ENCODE peak calls at places on chromosomes 11 and 22, in eight cellular contexts. One of them, this sample, is unnamed.

GRCh38 chr11:93984205-93984586 is 37.0 kb upstream of the HEPHL1 start:
- DNase-seq in H1: no peak
- DNase-seq in H9: no peak
- DNase-seq in mesenchymal stem cell: no peak
- DNase-seq in fibroblast of lung: peak
- DNase-seq in IMR-90: peak
- DNase-seq in SK-N-SH: no peak
- DNase-seq in neural progenitor cell: no peak
- DNase-seq in this sample: no peak

GRCh38 chr11:128187829-128188228 is 399.5 kb downstream of the ETS1 start:
- DNase-seq in H1: no peak
- DNase-seq in H9: no peak
- DNase-seq in mesenchymal stem cell: no peak
- DNase-seq in fibroblast of lung: no peak
- DNase-seq in IMR-90: peak
- DNase-seq in SK-N-SH: peak
- DNase-seq in neural progenitor cell: no peak
- DNase-seq in this sample: no peak

GRCh38 chr22:45477366-45478107 is 25.1 kb upstream of the FBLN1 start:
- DNase-seq in H1: no peak
- DNase-seq in H9: no peak
- DNase-seq in mesenchymal stem cell: no peak
- DNase-seq in fibroblast of lung: peak
- DNase-seq in IMR-90: no peak
- DNase-seq in SK-N-SH: no peak
- DNase-seq in neural progenitor cell: no peak
- DNase-seq in this sample: no peak

GRCh38 chr11:1770528-1770927 is 6.8 kb upstream of the CTSD start:
- DNase-seq in H1: no peak
- DNase-seq in H9: no peak
- DNase-seq in mesenchymal stem cell: peak
- DNase-seq in fibroblast of lung: no peak
- DNase-seq in IMR-90: no peak
- DNase-seq in SK-N-SH: no peak
- DNase-seq in neural progenitor cell: no peak
- DNase-seq in this sample: no peak

GRCh38 chr11:12174145-12175143 is 64.1 kb downstream of the MICAL2 start:
- DNase-seq in H1: no peak
- DNase-seq in H9: no peak
- DNase-seq in mesenchymal stem cell: peak
- DNase-seq in fibroblast of lung: peak
- DNase-seq in IMR-90: peak
- DNase-seq in SK-N-SH: no peak
- DNase-seq in neural progenitor cell: no peak
- DNase-seq in this sample: no peak

GRCh38 chr11:64585150-64585549 is 5.9 kb upstream of the SLC22A12 start:
- DNase-seq in H1: no peak
- DNase-seq in H9: no peak
- DNase-seq in mesenchymal stem cell: no peak
- DNase-seq in fibroblast of lung: no peak
- DNase-seq in IMR-90: no peak
- DNase-seq in SK-N-SH: no peak
- DNase-seq in neural progenitor cell: no peak
- DNase-seq in this sample: no peak

GRCh38 chr11:45997599-45997998 is 75.1 kb downstream of the LARGE2 start:
- DNase-seq in H1: no peak
- DNase-seq in H9: no peak
- DNase-seq in mesenchymal stem cell: no peak
- DNase-seq in fibroblast of lung: no peak
- DNase-seq in IMR-90: no peak
- DNase-seq in SK-N-SH: no peak
- DNase-seq in neural progenitor cell: no peak
- DNase-seq in this sample: no peak

GRCh38 chr11:1812274-1812673 is 22.5 kb upstream of the SYT8 start:
- DNase-seq in H1: no peak
- DNase-seq in H9: no peak
- DNase-seq in mesenchymal stem cell: no peak
- DNase-seq in fibroblast of lung: no peak
- DNase-seq in IMR-90: no peak
- DNase-seq in SK-N-SH: no peak
- DNase-seq in neural progenitor cell: no peak
- DNase-seq in this sample: no peak

GRCh38 chr11:66880484-66881211 is 23.8 kb downstream of the LRFN4 start:
- DNase-seq in H1: no peak
- DNase-seq in H9: peak
- DNase-seq in mesenchymal stem cell: no peak
- DNase-seq in fibroblast of lung: peak
- DNase-seq in IMR-90: peak
- DNase-seq in SK-N-SH: peak
- DNase-seq in neural progenitor cell: no peak
- DNase-seq in this sample: no peak

GRCh38 chr11:68941324-68942089 is 37.8 kb downstream of the IGHMBP2 start:
- DNase-seq in H1: no peak
- DNase-seq in H9: no peak
- DNase-seq in mesenchymal stem cell: no peak
- DNase-seq in fibroblast of lung: no peak
- DNase-seq in IMR-90: no peak
- DNase-seq in SK-N-SH: no peak
- DNase-seq in neural progenitor cell: no peak
- DNase-seq in this sample: no peak

GRCh38 chr22:40449676-40450035 is 79.3 kb downstream of the SGSM3 start:
- DNase-seq in H1: no peak
- DNase-seq in H9: no peak
- DNase-seq in mesenchymal stem cell: peak
- DNase-seq in fibroblast of lung: peak
- DNase-seq in IMR-90: peak
- DNase-seq in SK-N-SH: no peak
- DNase-seq in neural progenitor cell: no peak
- DNase-seq in this sample: no peak

GRCh38 chr11:95991101-95991500 is 67.2 kb upstream of the MTMR2 start:
- DNase-seq in H1: no peak
- DNase-seq in H9: no peak
- DNase-seq in mesenchymal stem cell: no peak
- DNase-seq in fibroblast of lung: peak
- DNase-seq in IMR-90: no peak
- DNase-seq in SK-N-SH: no peak
- DNase-seq in neural progenitor cell: no peak
- DNase-seq in this sample: no peak

GRCh38 chr22:33329398-33329797 is 271.2 kb upstream of the SYN3 start:
- DNase-seq in H1: no peak
- DNase-seq in H9: no peak
- DNase-seq in mesenchymal stem cell: no peak
- DNase-seq in fibroblast of lung: no peak
- DNase-seq in IMR-90: no peak
- DNase-seq in SK-N-SH: no peak
- DNase-seq in neural progenitor cell: no peak
- DNase-seq in this sample: peak

GRCh38 chr11:120013325-120014250 is 124.3 kb downstream of the TRIM29 start:
- DNase-seq in H1: peak
- DNase-seq in H9: peak
- DNase-seq in mesenchymal stem cell: peak
- DNase-seq in fibroblast of lung: peak
- DNase-seq in IMR-90: peak
- DNase-seq in SK-N-SH: peak
- DNase-seq in neural progenitor cell: peak
- DNase-seq in this sample: peak

GRCh38 chr22:20013382-20013871 is 3.2 kb downstream of the ARVCF start:
- DNase-seq in H1: peak
- DNase-seq in H9: peak
- DNase-seq in mesenchymal stem cell: peak
- DNase-seq in fibroblast of lung: peak
- DNase-seq in IMR-90: peak
- DNase-seq in SK-N-SH: peak
- DNase-seq in neural progenitor cell: peak
- DNase-seq in this sample: peak

GRCh38 chr11:45056529-45056928 is 89.9 kb upstream of the PRDM11 start:
- DNase-seq in H1: peak
- DNase-seq in H9: no peak
- DNase-seq in mesenchymal stem cell: no peak
- DNase-seq in fibroblast of lung: no peak
- DNase-seq in IMR-90: no peak
- DNase-seq in SK-N-SH: no peak
- DNase-seq in neural progenitor cell: peak
- DNase-seq in this sample: no peak

GRCh38 chr11:79287952-79288351 is 152.9 kb downstream of the TENM4 start:
- DNase-seq in H1: no peak
- DNase-seq in H9: no peak
- DNase-seq in mesenchymal stem cell: no peak
- DNase-seq in fibroblast of lung: no peak
- DNase-seq in IMR-90: no peak
- DNase-seq in SK-N-SH: no peak
- DNase-seq in neural progenitor cell: no peak
- DNase-seq in this sample: no peak

GRCh38 chr22:39664485-39665200 is 94.1 kb downstream of the CACNA1I start:
- DNase-seq in H1: peak
- DNase-seq in H9: peak
- DNase-seq in mesenchymal stem cell: no peak
- DNase-seq in fibroblast of lung: no peak
- DNase-seq in IMR-90: no peak
- DNase-seq in SK-N-SH: peak
- DNase-seq in neural progenitor cell: peak
- DNase-seq in this sample: peak

GRCh38 chr11:92257536-92257935 is 32.9 kb downstream of the FAT3 start:
- DNase-seq in H1: no peak
- DNase-seq in H9: no peak
- DNase-seq in mesenchymal stem cell: no peak
- DNase-seq in fibroblast of lung: peak
- DNase-seq in IMR-90: no peak
- DNase-seq in SK-N-SH: no peak
- DNase-seq in neural progenitor cell: no peak
- DNase-seq in this sample: no peak

GRCh38 chr11:92253945-92254344 is 29.3 kb downstream of the FAT3 start:
- DNase-seq in H1: no peak
- DNase-seq in H9: no peak
- DNase-seq in mesenchymal stem cell: no peak
- DNase-seq in fibroblast of lung: peak
- DNase-seq in IMR-90: no peak
- DNase-seq in SK-N-SH: no peak
- DNase-seq in neural progenitor cell: no peak
- DNase-seq in this sample: no peak

GRCh38 chr11:92259861-92260260 is 35.2 kb downstream of the FAT3 start:
- DNase-seq in H1: no peak
- DNase-seq in H9: no peak
- DNase-seq in mesenchymal stem cell: no peak
- DNase-seq in fibroblast of lung: no peak
- DNase-seq in IMR-90: no peak
- DNase-seq in SK-N-SH: no peak
- DNase-seq in neural progenitor cell: peak
- DNase-seq in this sample: no peak
- H2AFZ ChIP-seq in H1: no peak
- H2AFZ ChIP-seq in H9: no peak
- H2AFZ ChIP-seq in mesenchymal stem cell: no peak
- H2AFZ ChIP-seq in fibroblast of lung: no peak
- H2AFZ ChIP-seq in IMR-90: no peak
- H2AFZ ChIP-seq in SK-N-SH: no peak
- H2AFZ ChIP-seq in neural progenitor cell: no peak
- H2AFZ ChIP-seq in this sample: no peak

DNA sequence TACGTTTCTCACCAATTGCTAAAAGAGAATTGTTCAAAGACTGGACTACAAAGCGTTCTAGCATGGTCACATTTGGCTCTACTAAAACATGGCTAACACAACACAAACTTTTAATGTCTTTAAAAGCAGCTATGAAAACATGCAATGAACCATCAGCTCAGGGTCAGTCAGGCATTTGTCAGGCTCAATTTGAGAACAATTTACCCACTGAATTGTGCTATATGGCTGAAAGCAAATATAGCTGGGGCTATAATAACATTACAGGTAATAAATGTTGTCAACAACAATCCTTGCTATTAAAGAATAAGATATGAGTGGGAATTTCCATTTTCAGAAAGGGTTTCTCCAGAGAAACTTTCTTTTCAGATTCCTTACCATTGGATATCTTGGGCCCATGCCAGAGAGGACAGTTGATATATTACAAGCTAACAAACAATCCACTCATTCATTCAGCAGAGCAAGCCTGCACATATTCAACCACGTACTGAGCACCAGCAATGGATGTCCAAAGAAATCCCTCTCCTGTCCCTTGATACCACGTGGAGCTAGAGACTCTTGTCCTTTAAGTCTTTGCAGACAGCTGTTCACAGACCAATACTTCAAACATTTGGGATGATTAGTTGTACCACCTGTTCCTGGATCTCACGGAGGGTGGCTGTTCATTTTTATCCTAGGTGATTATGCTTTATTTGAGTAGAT is 82.5 kb upstream of the DDI1 start:
- DNase-seq in H1: no peak
- DNase-seq in H9: no peak
- DNase-seq in mesenchymal stem cell: no peak
- DNase-seq in fibroblast of lung: no peak
- DNase-seq in IMR-90: no peak
- DNase-seq in SK-N-SH: no peak
- DNase-seq in neural progenitor cell: no peak
- DNase-seq in this sample: no peak
- H2AFZ ChIP-seq in H1: no peak
- H2AFZ ChIP-seq in H9: no peak
- H2AFZ ChIP-seq in mesenchymal stem cell: no peak
- H2AFZ ChIP-seq in fibroblast of lung: no peak
- H2AFZ ChIP-seq in IMR-90: no peak
- H2AFZ ChIP-seq in SK-N-SH: no peak
- H2AFZ ChIP-seq in neural progenitor cell: no peak
- H2AFZ ChIP-seq in this sample: no peak

GRCh38 chr11:123363556-123363955 is 66.5 kb upstream of the GRAMD1B start:
- DNase-seq in H1: no peak
- DNase-seq in H9: no peak
- DNase-seq in mesenchymal stem cell: no peak
- DNase-seq in fibroblast of lung: no peak
- DNase-seq in IMR-90: no peak
- DNase-seq in SK-N-SH: no peak
- DNase-seq in neural progenitor cell: no peak
- DNase-seq in this sample: no peak
- H2AFZ ChIP-seq in H1: no peak
- H2AFZ ChIP-seq in H9: no peak
- H2AFZ ChIP-seq in mesenchymal stem cell: no peak
- H2AFZ ChIP-seq in fibroblast of lung: no peak
- H2AFZ ChIP-seq in IMR-90: no peak
- H2AFZ ChIP-seq in SK-N-SH: no peak
- H2AFZ ChIP-seq in neural progenitor cell: no peak
- H2AFZ ChIP-seq in this sample: no peak

DNA sequence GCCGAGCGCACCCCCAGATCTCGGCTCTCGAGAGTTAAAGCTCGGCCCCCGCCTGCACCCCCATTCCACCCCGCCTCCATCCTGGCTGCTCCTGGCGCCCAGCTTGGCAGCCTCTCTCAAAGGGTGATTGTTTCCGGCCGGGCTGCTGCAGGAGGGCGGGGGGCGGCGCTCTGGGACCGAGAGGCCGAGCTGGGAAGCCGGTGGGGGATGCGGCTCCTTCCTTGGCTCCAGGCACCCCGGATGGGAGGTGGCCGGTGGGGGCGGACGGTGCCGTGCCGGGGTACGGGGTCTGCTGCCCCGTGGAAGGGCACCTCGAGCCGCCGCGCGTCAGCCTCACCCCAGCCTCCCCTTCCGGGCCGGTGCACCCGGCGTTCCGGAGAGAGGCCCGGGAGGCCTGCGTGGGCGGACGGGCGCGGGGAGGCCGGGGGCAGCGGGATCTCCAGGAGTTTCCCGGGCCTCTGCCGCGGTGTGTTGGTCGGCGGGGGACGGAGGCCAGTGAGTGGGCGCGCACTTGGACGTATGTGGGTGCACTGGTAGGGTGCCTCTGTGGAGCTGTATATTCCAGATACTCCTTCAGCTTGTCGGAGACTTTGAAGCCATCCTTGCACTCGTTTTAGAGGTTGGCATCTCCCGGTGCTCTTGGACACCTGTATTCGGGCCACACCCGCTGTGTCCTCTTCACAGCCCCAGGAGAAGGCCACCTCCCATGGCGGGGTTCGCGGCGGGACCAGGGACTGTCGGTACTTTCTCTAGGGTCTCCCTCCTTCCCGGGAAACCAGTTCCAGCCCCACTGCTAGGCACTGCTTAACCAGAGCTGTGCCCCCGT is 679 bp upstream of the B3GAT1 start:
- DNase-seq in H1: no peak
- DNase-seq in H9: peak
- DNase-seq in mesenchymal stem cell: no peak
- DNase-seq in fibroblast of lung: no peak
- DNase-seq in IMR-90: no peak
- DNase-seq in SK-N-SH: peak
- DNase-seq in neural progenitor cell: peak
- DNase-seq in this sample: peak
- H2AFZ ChIP-seq in H1: no peak
- H2AFZ ChIP-seq in H9: no peak
- H2AFZ ChIP-seq in mesenchymal stem cell: no peak
- H2AFZ ChIP-seq in fibroblast of lung: no peak
- H2AFZ ChIP-seq in IMR-90: peak
- H2AFZ ChIP-seq in SK-N-SH: no peak
- H2AFZ ChIP-seq in neural progenitor cell: peak
- H2AFZ ChIP-seq in this sample: no peak